ENCODE peak calls at places on chromosome 13, in eight cellular contexts. L is glutamatergic neuron; V is activated CD8-positive, alpha-beta memory T cell treated with anti-CD3 and anti-CD28 coated beads for 24 hours; U is NAMALWA; W is cardiac fibroblast; G is stimulated activated CD4-positive, alpha-beta T cell treated with anti-CD3 and anti-CD28 coated beads, Interleukin-12 subunit alpha, Interleukin-12 subunit beta, amount 100 ng/mL, for 24 hours; R is hepatocyte; S is GM12864. H is an unnamed sample.

GRCh38 chr13:28707629-28708427 is 10.9 kb downstream of the SLC46A3 start:
- DNase-seq in L (no peak), V (no peak), U (peak; percentile 66), W (peak; percentile 85), G (no peak), R (peak; percentile 27), S (peak; percentile 90), H (peak; percentile 7)

GRCh38 chr13:44719857-44720671 is 143.9 kb upstream of the TSC22D1 start:
- DNase-seq in L (no peak), V (no peak), U (no peak), W (peak; percentile 91), G (no peak), R (no peak), S (no peak), H (no peak)

GRCh38 chr13:30791354-30791921 is 56.1 kb downstream of the ALOX5AP start:
- DNase-seq in L (peak; percentile 34), V (no peak), U (no peak), W (peak; percentile 11), G (no peak), R (no peak), S (no peak), H (no peak)

GRCh38 chr13:69997061-69997460 is 110.6 kb upstream of the ATXN8OS start:
- DNase-seq in L (no peak), V (no peak), U (no peak), W (no peak), G (no peak), R (no peak), S (no peak), H (no peak)

GRCh38 chr13:76769238-76769859 is 116.9 kb downstream of the KCTD12 start:
- DNase-seq in L (no peak), V (no peak), U (no peak), W (no peak), G (no peak), R (no peak), S (no peak), H (no peak)

GRCh38 chr13:40187836-40188591 is 478.4 kb downstream of the FOXO1 start:
- DNase-seq in L (no peak), V (peak; percentile 69), U (no peak), W (no peak), G (no peak), R (no peak), S (no peak), H (no peak)

GRCh38 chr13:85528578-85529215 is 270.5 kb downstream of the SLITRK6 start:
- DNase-seq in L (no peak), V (no peak), U (no peak), W (peak; percentile 9), G (no peak), R (no peak), S (no peak), H (no peak)

GRCh38 chr13:33016414-33017409 is at the start of gene KL:
- DNase-seq in L (peak; percentile 45), V (peak; percentile 60), U (no peak), W (no peak), G (no peak), R (peak; percentile 37), S (no peak), H (no peak)

GRCh38 chr13:86051134-86052103 is 252.2 kb upstream of the SLITRK6 start:
- DNase-seq in L (no peak), V (no peak), U (no peak), W (no peak), G (no peak), R (peak; percentile 8), S (no peak), H (no peak)

GRCh38 chr13:24605923-24606372 is 74.3 kb upstream of the ATP12A start:
- DNase-seq in L (no peak), V (peak; percentile 85), U (no peak), W (peak; percentile 58), G (no peak), R (peak; percentile 64), S (no peak), H (no peak)

GRCh38 chr13:65679240-65679639 is 1550.9 kb downstream of the PCDH9 start:
- DNase-seq in L (no peak), V (no peak), U (no peak), W (peak; percentile 52), G (no peak), R (no peak), S (no peak), H (no peak)

GRCh38 chr13:99018418-99019180 is 40.7 kb upstream of the DOCK9 start:
- DNase-seq in L (no peak), V (no peak), U (no peak), W (peak; percentile 78), G (no peak), R (no peak), S (no peak), H (no peak)

GRCh38 chr13:109666656-109667448 is 119.5 kb downstream of the IRS2 start:
- DNase-seq in L (no peak), V (no peak), U (no peak), W (peak; percentile 62), G (no peak), R (no peak), S (no peak), H (no peak)

GRCh38 chr13:34747507-34747906 is 194.6 kb upstream of the NBEA start:
- DNase-seq in L (no peak), V (no peak), U (no peak), W (no peak), G (no peak), R (no peak), S (no peak), H (no peak)

GRCh38 chr13:37168922-37169321 is 63.5 kb upstream of the CSNK1A1L start:
- DNase-seq in L (peak; percentile 25), V (no peak), U (no peak), W (no peak), G (no peak), R (no peak), S (no peak), H (no peak)

GRCh38 chr13:48334534-48335127 is 31.1 kb downstream of the RB1 start:
- DNase-seq in L (no peak), V (no peak), U (peak; percentile 67), W (peak; percentile 68), G (no peak), R (peak; percentile 39), S (peak; percentile 26), H (peak; percentile 65)

GRCh38 chr13:111184685-111185401 is 69.7 kb downstream of the ARHGEF7 start:
- DNase-seq in L (peak; percentile 74), V (peak; percentile 69), U (peak; percentile 99), W (peak; percentile 71), G (no peak), R (no peak), S (peak; percentile 90), H (peak; percentile 95)

GRCh38 chr13:30159446-30159839 is 147.9 kb downstream of the KATNAL1 start:
- DNase-seq in L (no peak), V (peak; percentile 77), U (no peak), W (peak; percentile 91), G (peak; percentile 28), R (no peak), S (no peak), H (no peak)

GRCh38 chr13:71880753-71881541 is 13.9 kb upstream of the DACH1 start:
- DNase-seq in L (no peak), V (no peak), U (no peak), W (peak; percentile 38), G (no peak), R (no peak), S (no peak), H (no peak)

GRCh38 chr13:64453831-64454230 is 2776.3 kb downstream of the PCDH9 start:
- DNase-seq in L (peak; percentile 27), V (no peak), U (no peak), W (peak; percentile 6), G (no peak), R (no peak), S (no peak), H (no peak)

GRCh38 chr13:113599396-113599795 is 14.8 kb downstream of the TFDP1 start:
- DNase-seq in L (no peak), V (no peak), U (no peak), W (no peak), G (no peak), R (no peak), S (no peak), H (no peak)

GRCh38 chr13:85724554-85725432 is 74.4 kb downstream of the SLITRK6 start:
- DNase-seq in L (no peak), V (no peak), U (no peak), W (no peak), G (no peak), R (no peak), S (no peak), H (no peak)

GRCh38 chr13:67147257-67148218 is 82.6 kb downstream of the PCDH9 start:
- DNase-seq in L (peak; percentile 28), V (no peak), U (peak; percentile 21), W (peak; percentile 90), G (no peak), R (no peak), S (no peak), H (no peak)

GRCh38 chr13:35953537-35954206 is 177.5 kb downstream of the DCLK1 start:
- DNase-seq in L (peak; percentile 59), V (no peak), U (peak; percentile 57), W (peak; percentile 98), G (no peak), R (peak; percentile 90), S (no peak), H (peak; percentile 28)

GRCh38 chr13:33676700-33677048 is 141.3 kb upstream of the RFC3 start:
- DNase-seq in L (no peak), V (no peak), U (peak; percentile 42), W (peak; percentile 63), G (no peak), R (peak; percentile 38), S (peak; percentile 49), H (peak; percentile 37)

GRCh38 chr13:23505007-23505406 is 65.2 kb upstream of the TNFRSF19 start:
- DNase-seq in L (peak; percentile 81), V (no peak), U (no peak), W (peak; percentile 34), G (no peak), R (no peak), S (no peak), H (no peak)

GRCh38 chr13:98934243-98934642 is 43.6 kb downstream of the DOCK9 start:
- DNase-seq in L (no peak), V (no peak), U (no peak), W (no peak), G (no peak), R (no peak), S (no peak), H (no peak)

GRCh38 chr13:74092711-74093110 is 41.5 kb downstream of the KLF12 start:
- DNase-seq in L (no peak), V (no peak), U (peak; percentile 13), W (no peak), G (no peak), R (no peak), S (no peak), H (peak; percentile 59)

GRCh38 chr13:37640499-37640898 is 41.9 kb upstream of the POSTN start:
- DNase-seq in L (no peak), V (no peak), U (peak; percentile 58), W (peak; percentile 89), G (no peak), R (peak; percentile 54), S (no peak), H (peak; percentile 18)